ENCODE peak calls at places on chromosomes 12 and 14, in nine cellular contexts. K is astrocyte of the spinal cord, S is adrenal gland, M is stomach, W is MM.1S, L is lung, B is A549, G is neural crest cell, X is fibroblast of villous mesenchyme. Y is an unnamed sample.

GRCh38 chr12:57837779-57838562 is 8.6 kb downstream of the CTDSP2 start:
- DNase-seq in K (peak; percentile 65), S (peak; percentile 45), M (no peak), W (no peak), L (peak; percentile 82), B (no peak), G (no peak), X (peak; percentile 61), Y (no peak)

GRCh38 chr12:80857311-80857710 is 80.4 kb downstream of the LIN7A start:
- DNase-seq in K (peak; percentile 56), S (no peak), M (no peak), W (no peak), L (no peak), B (no peak), G (no peak), X (no peak), Y (no peak)

GRCh38 chr12:47818701-47819543 is 781 bp downstream of the HDAC7 start:
- DNase-seq in K (no peak), S (peak; percentile 69), M (peak; percentile 49), W (peak; percentile 68), L (peak; percentile 76), B (peak; percentile 51), G (peak; percentile 45), X (peak; percentile 55), Y (no peak)

GRCh38 chr12:11763760-11764520 is 114.5 kb downstream of the ETV6 start:
- DNase-seq in K (peak; percentile 72), S (no peak), M (no peak), W (no peak), L (no peak), B (no peak), G (no peak), X (peak; percentile 81), Y (no peak)

GRCh38 chr12:47158792-47159191 is 79.0 kb upstream of the AMIGO2 start:
- DNase-seq in K (no peak), S (no peak), M (no peak), W (no peak), L (no peak), B (no peak), G (no peak), X (no peak), Y (no peak)

GRCh38 chr14:71415404-71415690 is 508.1 kb downstream of the PCNX1 start:
- DNase-seq in K (peak; percentile 55), S (no peak), M (no peak), W (no peak), L (no peak), B (no peak), G (no peak), X (peak; percentile 76), Y (no peak)

GRCh38 chr12:6605425-6606330 is 1.5 kb downstream of the CHD4 start:
- DNase-seq in K (peak; percentile 22), S (peak; percentile 48), M (no peak), W (peak; percentile 58), L (no peak), B (peak; percentile 36), G (no peak), X (peak; percentile 23), Y (no peak)

GRCh38 chr14:92408186-92408585 is 85.2 kb downstream of the SLC24A4 start:
- DNase-seq in K (peak; percentile 31), S (no peak), M (no peak), W (no peak), L (no peak), B (no peak), G (no peak), X (peak; percentile 73), Y (no peak)

GRCh38 chr12:116194935-116195431 is 82.5 kb downstream of the MED13L start:
- DNase-seq in K (no peak), S (no peak), M (no peak), W (peak; percentile 73), L (no peak), B (no peak), G (no peak), X (no peak), Y (no peak)

GRCh38 chr12:106127289-106128126 is 11.2 kb downstream of the NUAK1 start:
- DNase-seq in K (peak; percentile 50), S (no peak), M (no peak), W (no peak), L (no peak), B (no peak), G (no peak), X (peak; percentile 64), Y (no peak)

GRCh38 chr12:106049546-106049945 is 89.2 kb downstream of the NUAK1 start:
- DNase-seq in K (no peak), S (no peak), M (no peak), W (no peak), L (no peak), B (no peak), G (no peak), X (no peak), Y (no peak)

GRCh38 chr12:25648460-25648859 is 95.4 kb upstream of the LMNTD1 start:
- DNase-seq in K (peak; percentile 86), S (peak; percentile 63), M (no peak), W (no peak), L (peak; percentile 35), B (peak; percentile 24), G (no peak), X (peak; percentile 24), Y (no peak)

GRCh38 chr12:97177482-97177881 is 270.4 kb downstream of the NEDD1 start:
- DNase-seq in K (peak; percentile 72), S (peak; percentile 18), M (no peak), W (no peak), L (no peak), B (no peak), G (no peak), X (peak; percentile 15), Y (no peak)

GRCh38 chr14:67577909-67578749 is 21.9 kb downstream of the PIGH start:
- DNase-seq in K (no peak), S (no peak), M (no peak), W (no peak), L (no peak), B (no peak), G (no peak), X (no peak), Y (no peak)

GRCh38 chr12:53222170-53223005 is 9.6 kb downstream of the RARG start:
- DNase-seq in K (no peak), S (no peak), M (no peak), W (no peak), L (no peak), B (no peak), G (no peak), X (peak; percentile 36), Y (no peak)

GRCh38 chr12:53220857-53221202 is 11.2 kb downstream of the RARG start:
- DNase-seq in K (peak; percentile 96), S (peak; percentile 94), M (peak; percentile 89), W (peak; percentile 95), L (peak; percentile 94), B (peak; percentile 98), G (peak; percentile 78), X (peak; percentile 95), Y (peak; percentile 91)

GRCh38 chr12:53219956-53220856 is 11.8 kb downstream of the RARG start:
- DNase-seq in K (peak; percentile 82), S (peak; percentile 58), M (peak; percentile 72), W (peak; percentile 76), L (peak; percentile 64), B (peak; percentile 79), G (no peak), X (peak; percentile 82), Y (no peak)

GRCh38 chr12:53223006-53223305 is 9.1 kb downstream of the RARG start:
- DNase-seq in K (no peak), S (no peak), M (no peak), W (no peak), L (no peak), B (no peak), G (no peak), X (no peak), Y (no peak)

GRCh38 chr12:53221203-53222076 is 10.6 kb downstream of the RARG start:
- DNase-seq in K (peak; percentile 57), S (peak; percentile 70), M (peak; percentile 80), W (peak; percentile 50), L (peak; percentile 70), B (peak; percentile 69), G (peak; percentile 53), X (peak; percentile 76), Y (no peak)
- TF ChIP-seq CTCF in K (peak; percentile 28), S (no peak), M (no peak), W (peak; percentile 37), L (no peak), B (peak; percentile 51), G (peak; percentile 45), X (peak; percentile 26), Y (peak; percentile 28)

GRCh38 chr12:124792961-124793441 is 70.7 kb downstream of the SCARB1 start:
- DNase-seq in K (peak; percentile 50), S (no peak), M (no peak), W (no peak), L (no peak), B (no peak), G (no peak), X (no peak), Y (no peak)
- TF ChIP-seq CTCF in K (no peak), S (no peak), M (no peak), W (no peak), L (no peak), B (no peak), G (no peak), X (no peak), Y (no peak)

DNA sequence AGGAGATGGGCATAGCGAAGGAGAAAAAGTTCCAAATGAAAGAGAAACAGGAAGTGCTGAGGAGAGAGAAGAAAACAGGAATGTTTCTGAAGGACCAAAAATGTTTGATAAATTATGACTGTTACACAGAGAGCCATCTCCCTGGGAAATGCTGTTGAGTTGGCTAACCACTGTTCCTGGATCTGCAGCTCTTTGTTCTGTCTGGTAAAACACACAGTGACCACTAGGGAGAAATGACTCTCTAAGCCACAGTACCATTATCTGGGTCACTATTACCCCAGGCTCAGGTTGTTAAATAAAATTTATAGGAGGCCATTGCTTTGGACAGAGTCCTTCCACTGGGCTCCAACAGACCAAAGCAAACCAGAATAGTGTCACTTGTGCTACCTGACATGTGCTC is 219.3 kb downstream of the CRADD start:
- DNase-seq in K (no peak), S (no peak), M (no peak), W (no peak), L (no peak), B (peak; percentile 16), G (no peak), X (no peak), Y (no peak)
- TF ChIP-seq CTCF in K (peak; percentile 26), S (peak; percentile 18), M (no peak), W (no peak), L (no peak), B (no peak), G (peak; percentile 38), X (peak; percentile 27), Y (no peak)

GRCh38 chr14:65258391-65258790 is 154.1 kb upstream of the FUT8 start:
- DNase-seq in K (peak; percentile 78), S (no peak), M (no peak), W (no peak), L (no peak), B (peak; percentile 25), G (no peak), X (peak; percentile 66), Y (no peak)

GRCh38 chr14:65255029-65255545 is 152.8 kb upstream of the MAX start:
- DNase-seq in K (peak; percentile 64), S (no peak), M (no peak), W (no peak), L (no peak), B (peak; percentile 78), G (no peak), X (peak; percentile 65), Y (no peak)

GRCh38 chr14:65257405-65257804 is 155.1 kb upstream of the MAX start:
- DNase-seq in K (no peak), S (no peak), M (no peak), W (no peak), L (no peak), B (no peak), G (no peak), X (no peak), Y (no peak)

GRCh38 chr14:65256714-65257113 is 154.4 kb upstream of the MAX start:
- DNase-seq in K (no peak), S (no peak), M (no peak), W (no peak), L (no peak), B (no peak), G (no peak), X (no peak), Y (no peak)

GRCh38 chr14:65255583-65256443 is 153.5 kb upstream of the MAX start:
- DNase-seq in K (no peak), S (no peak), M (peak; percentile 86), W (no peak), L (peak; percentile 42), B (no peak), G (no peak), X (no peak), Y (no peak)
- TF ChIP-seq CTCF in K (no peak), S (no peak), M (no peak), W (no peak), L (no peak), B (no peak), G (no peak), X (no peak), Y (no peak)

Y was measured in D721Med.